ENCODE peak calls at places on chromosomes 1 and 21, in eight cellular contexts. J, N, L, Q, D, H, X and P are unnamed samples.

GRCh38 chr21:27741736-27742135 is 774.8 kb upstream of the ADAMTS5 start:
- DNase-seq in X (no peak), L (no peak), N (no peak), J (no peak), Q (no peak), H (no peak), D (no peak), P (no peak)

GRCh38 chr1:24412408-24412807 is 1.2 kb downstream of the STPG1 start:
- DNase-seq in N (no peak), J (no peak), H (no peak), Q (no peak), D (no peak), L (no peak), X (no peak), P (no peak)

GRCh38 chr1:225735252-225736149 is 42.1 kb upstream of the SRP9 start:
- DNase-seq in J (no peak), N (peak; percentile 82), D (peak; percentile 43), L (no peak), H (peak; percentile 80), X (peak; percentile 22), Q (peak; percentile 93), P (peak; percentile 91)

GRCh38 chr1:54125671-54126070 is 27.1 kb downstream of the CDCP2 start:
- DNase-seq in X (no peak), L (no peak), H (no peak), N (no peak), Q (peak; percentile 42), J (no peak), D (no peak), P (no peak)

GRCh38 chr21:44710294-44710665 is 1.1 kb downstream of the TSPEAR start:
- DNase-seq in Q (no peak), D (no peak), X (no peak), N (no peak), J (no peak), L (no peak), H (peak; percentile 56), P (no peak)

GRCh38 chr1:169902750-169903149 is 9.1 kb upstream of the SCYL3 start:
- DNase-seq in J (no peak), X (no peak), D (no peak), L (no peak), N (no peak), H (no peak), Q (no peak), P (no peak)

GRCh38 chr1:1162597-1163537 is 10.8 kb upstream of the TTLL10 start:
- DNase-seq in J (no peak), D (no peak), H (no peak), Q (no peak), N (no peak), X (no peak), L (no peak), P (no peak)

GRCh38 chr1:22502167-22502566 is 50.5 kb downstream of the ZBTB40 start:
- DNase-seq in L (no peak), J (no peak), D (no peak), X (no peak), N (no peak), H (no peak), Q (no peak), P (no peak)

GRCh38 chr1:5994713-5995621 is 2.7 kb upstream of the NPHP4 start:
- DNase-seq in N (no peak), D (no peak), J (no peak), H (peak; percentile 73), X (peak; percentile 64), Q (no peak), L (peak; percentile 66), P (peak; percentile 54)

GRCh38 chr1:100868364-100868995 is 26.2 kb downstream of the EXTL2 start:
- DNase-seq in D (no peak), X (no peak), H (no peak), N (no peak), J (no peak), Q (peak; percentile 18), L (no peak), P (no peak)

GRCh38 chr21:30695956-30696355 is 22.6 kb downstream of the KRTAP21-3 start:
- DNase-seq in N (no peak), H (no peak), X (no peak), J (no peak), L (no peak), Q (no peak), D (no peak), P (no peak)

GRCh38 chr1:36502616-36503015 is 19.9 kb upstream of the CSF3R start:
- DNase-seq in L (no peak), X (no peak), Q (no peak), D (no peak), N (no peak), J (no peak), H (no peak), P (no peak)

GRCh38 chr1:155105604-155106011 is 22.1 kb upstream of the EFNA1 start:
- DNase-seq in J (no peak), D (no peak), H (no peak), L (no peak), Q (no peak), X (no peak), N (no peak), P (peak; percentile 67)

GRCh38 chr1:165768513-165769394 is at the start of gene TMCO1:
- DNase-seq in Q (peak; percentile 99), N (peak; percentile 100), D (peak; percentile 95), J (peak; percentile 85), H (peak; percentile 98), X (peak; percentile 97), L (peak; percentile 94), P (peak; percentile 96)

GRCh38 chr1:234840843-234841242 is 230.9 kb upstream of the IRF2BP2 start:
- DNase-seq in H (no peak), Q (no peak), N (no peak), X (no peak), D (no peak), L (peak; percentile 22), J (no peak), P (no peak)

GRCh38 chr1:47867447-47868347 is 129.5 kb downstream of the TRABD2B start:
- DNase-seq in J (no peak), X (no peak), Q (no peak), N (no peak), L (no peak), H (no peak), D (no peak), P (no peak)

GRCh38 chr1:218027152-218027551 is 257.9 kb upstream of the RRP15 start:
- DNase-seq in J (no peak), H (no peak), X (no peak), N (no peak), D (no peak), Q (no peak), L (no peak), P (no peak)

GRCh38 chr1:112833806-112834205 is 118.7 kb upstream of the PPM1J start:
- DNase-seq in H (no peak), L (no peak), J (no peak), D (no peak), X (no peak), Q (no peak), N (no peak), P (no peak)

GRCh38 chr1:44029260-44029910 is 1.9 kb downstream of the SLC6A9 start:
- DNase-seq in J (no peak), H (no peak), L (no peak), N (peak; percentile 39), X (no peak), D (no peak), Q (peak; percentile 61), P (no peak)

GRCh38 chr1:39269791-39270342 is 65.4 kb downstream of the MACF1 start:
- DNase-seq in J (no peak), X (no peak), D (no peak), N (no peak), Q (peak; percentile 40), L (no peak), H (no peak), P (no peak)

GRCh38 chr1:79042117-79042516 is 35.6 kb upstream of the ADGRL4 start:
- DNase-seq in Q (peak; percentile 11), J (no peak), D (peak; percentile 30), L (no peak), X (no peak), H (no peak), N (no peak), P (no peak)

GRCh38 chr1:41542196-41542955 is 57.9 kb upstream of the EDN2 start:
- DNase-seq in X (no peak), L (no peak), H (peak; percentile 44), Q (no peak), J (no peak), N (no peak), D (no peak), P (no peak)

GRCh38 chr1:234515821-234516241 is 36.9 kb upstream of the TARBP1 start:
- DNase-seq in Q (peak; percentile 54), N (no peak), L (no peak), D (peak; percentile 59), H (no peak), J (no peak), X (no peak), P (no peak)

GRCh38 chr1:38624341-38625039 is 235.1 kb downstream of the RRAGC start:
- DNase-seq in L (no peak), J (no peak), H (no peak), X (no peak), Q (no peak), N (no peak), D (no peak), P (no peak)

GRCh38 chr1:156356875-156357534 is 12.0 kb upstream of the RHBG start:
- DNase-seq in L (peak; percentile 75), J (peak; percentile 19), N (peak; percentile 83), Q (peak; percentile 62), D (no peak), H (no peak), X (peak; percentile 38), P (no peak)

GRCh38 chr1:37901191-37901892 is 42.0 kb upstream of the MTF1 start:
- DNase-seq in Q (no peak), N (no peak), L (no peak), J (no peak), H (no peak), X (no peak), D (no peak), P (no peak)

GRCh38 chr1:225343618-225344017 is 84.2 kb downstream of the LBR start:
- DNase-seq in N (no peak), Q (no peak), J (no peak), X (no peak), H (no peak), D (no peak), L (no peak), P (no peak)

GRCh38 chr1:71074681-71075080 is 6.2 kb downstream of the ZRANB2 start:
- DNase-seq in H (no peak), J (no peak), Q (no peak), N (no peak), X (no peak), L (no peak), D (no peak), P (no peak)

GRCh38 chr1:220432408-220432807 is 95.5 kb upstream of the MARK1 start:
- DNase-seq in D (no peak), X (no peak), N (no peak), H (no peak), Q (no peak), L (no peak), J (no peak), P (no peak)

GRCh38 chr21:43827015-43827611 is 37.7 kb downstream of the RRP1 start:
- DNase-seq in N (no peak), Q (peak; percentile 65), X (no peak), D (peak; percentile 17), H (no peak), L (peak; percentile 51), J (no peak), P (peak; percentile 57)

GRCh38 chr1:235329139-235329808 is 904 bp downstream of the GGPS1 start:
- DNase-seq in N (no peak), H (no peak), L (peak; percentile 59), X (peak; percentile 50), Q (peak; percentile 21), J (peak; percentile 7), D (no peak), P (peak; percentile 56)

GRCh38 chr1:107547363-107548155 is 406.7 kb downstream of the NTNG1 start:
- DNase-seq in H (no peak), J (no peak), Q (peak; percentile 38), N (no peak), D (no peak), L (no peak), X (no peak), P (no peak)